ENCODE peak calls at places on chromosomes 6 and 20, in four cellular contexts. Y is adipocyte; F is NCI-H460; U is activated CD4-positive, alpha-beta T cell treated with anti-CD3 and anti-CD28 coated beads for 1 hour. B is an unnamed sample.

GRCh38 chr6:100176951-100177710 is 183.1 kb upstream of the MCHR2 start:
- DNase-seq in U (no peak), F (no peak), Y (no peak), B (no peak)

GRCh38 chr6:34284563-34285545 is 36.0 kb upstream of the SMIM29 start:
- DNase-seq in U (no peak), F (no peak), Y (peak), B (no peak)

GRCh38 chr6:101722991-101723579 is 329.6 kb downstream of the GRIK2 start:
- DNase-seq in F (no peak), Y (peak), U (no peak), B (no peak)

GRCh38 chr20:47150403-47151152 is 205.9 kb downstream of the ZMYND8 start:
- DNase-seq in Y (peak), F (peak), U (no peak), B (peak)

GRCh38 chr6:35489995-35490791 is 6.7 kb downstream of the TEAD3 start:
- DNase-seq in Y (peak), U (no peak), F (no peak), B (no peak)

GRCh38 chr20:44566811-44567210 is 15.6 kb upstream of the PKIG start:
- DNase-seq in F (no peak), U (no peak), Y (no peak), B (no peak)

GRCh38 chr6:36757206-36757605 is 59.6 kb downstream of the RAB44 start:
- DNase-seq in F (no peak), Y (no peak), U (no peak), B (no peak)

GRCh38 chr6:77763124-77763523 is 110.3 kb downstream of the MEI4 start:
- DNase-seq in Y (no peak), F (no peak), U (no peak), B (no peak)

GRCh38 chr20:6466065-6466810 is 301.2 kb upstream of the BMP2 start:
- DNase-seq in Y (peak), U (no peak), F (peak), B (no peak)

GRCh38 chr20:38835792-38836191 is 30.3 kb downstream of the PPP1R16B start:
- DNase-seq in F (no peak), Y (no peak), U (no peak), B (no peak)

GRCh38 chr20:32163951-32164350 is 43.6 kb downstream of the PLAGL2 start:
- DNase-seq in U (no peak), Y (no peak), F (no peak), B (no peak)

GRCh38 chr20:43821795-43822194 is 92.9 kb upstream of the TOX2 start:
- DNase-seq in Y (no peak), U (no peak), F (peak), B (no peak)

GRCh38 chr6:28078836-28079235 is 1.5 kb upstream of the ZNF165 start:
- DNase-seq in Y (no peak), F (no peak), U (no peak), B (no peak)

GRCh38 chr6:11317885-11318771 is 85.7 kb upstream of the NEDD9 start:
- DNase-seq in U (peak), Y (peak), F (peak), B (peak)

GRCh38 chr6:27025351-27025750 is 222.2 kb upstream of the PRSS16 start:
- DNase-seq in U (no peak), F (no peak), Y (no peak), B (no peak)

GRCh38 chr6:119170427-119171407 is 92.3 kb upstream of the FAM184A start:
- DNase-seq in F (no peak), U (no peak), Y (no peak), B (no peak)

GRCh38 chr6:9399916-9400315 is 964.6 kb upstream of the SLC35B3 start:
- DNase-seq in F (peak), U (no peak), Y (no peak), B (no peak)

B was measured in glomerular endothelial cell.